ENCODE peak calls at places on chromosomes 16 and 17, in four cellular contexts. T is A549; Z is stimulated activated CD4-positive, alpha-beta T cell treated with anti-CD3 and anti-CD28 coated beads, Interleukin-1b, Interleukin-23, amount 100 ng/mL, for 24 hours; B is AG08396. Q is an unnamed sample.

GRCh38 chr17:74868251-74868907 is 4.4 kb downstream of the FDXR start:
- DNase-seq in T (no peak), B (no peak), Z (no peak), Q (no peak)

GRCh38 chr16:28503470-28504259 is 3.0 kb downstream of the IL27 start:
- DNase-seq in T (no peak), B (no peak), Z (no peak), Q (no peak)

GRCh38 chr17:61118871-61119270 is 280.8 kb upstream of the TBX2 start:
- DNase-seq in Z (no peak), B (no peak), T (no peak), Q (no peak)

GRCh38 chr17:48621410-48622387 is 4.5 kb downstream of the HOXB9 start:
- DNase-seq in T (no peak), Z (no peak), B (no peak), Q (no peak)

GRCh38 chr17:42408076-42408475 is 15.0 kb downstream of the CAVIN1 start:
- DNase-seq in T (no peak), Z (no peak), B (no peak), Q (no peak)

GRCh38 chr17:59846391-59847165 is 46.2 kb downstream of the TUBD1 start:
- DNase-seq in Z (no peak), T (peak), B (no peak), Q (no peak)

GRCh38 chr17:39643271-39643670 is 6.3 kb downstream of the STARD3 start:
- DNase-seq in B (no peak), Z (no peak), T (no peak), Q (no peak)

GRCh38 chr17:4914009-4914408 is 11.1 kb upstream of the CHRNE start:
- DNase-seq in B (no peak), T (no peak), Z (no peak), Q (no peak)

GRCh38 chr16:50530277-50531236 is 17.6 kb upstream of the NKD1 start:
- DNase-seq in T (no peak), B (no peak), Z (no peak), Q (no peak)

GRCh38 chr16:56938664-56939513 is 6.9 kb downstream of the HERPUD1 start:
- DNase-seq in T (no peak), Z (no peak), B (no peak), Q (no peak)

GRCh38 chr17:78712043-78712442 is 70.0 kb downstream of the CYTH1 start:
- DNase-seq in B (no peak), T (no peak), Z (no peak), Q (no peak)

GRCh38 chr17:27481327-27481726 is 25.1 kb downstream of the KSR1 start:
- DNase-seq in B (no peak), T (no peak), Z (no peak), Q (no peak)

GRCh38 chr16:53458623-53459022 is 24.4 kb downstream of the RBL2 start:
- DNase-seq in B (no peak), T (no peak), Z (no peak), Q (no peak)

GRCh38 chr17:66508896-66509843 is 206.8 kb downstream of the PRKCA start:
- DNase-seq in B (peak), T (peak), Z (peak), Q (no peak)

GRCh38 chr17:9763643-9764042 is 27.7 kb downstream of the DHRS7C start:
- DNase-seq in B (no peak), Z (no peak), T (no peak), Q (no peak)

GRCh38 chr16:2023098-2023925 is 3.4 kb upstream of the NHERF2 start:
- DNase-seq in T (peak), Z (peak), B (peak), Q (peak)

GRCh38 chr17:28871056-28871579 is 16.3 kb downstream of the ERAL1 start:
- DNase-seq in Z (no peak), B (no peak), T (no peak), Q (no peak)

Q was measured in omental fat pad.